ENCODE peak calls at places on chromosomes 16 and 17, in seven cellular contexts. H is tibial nerve, O is A549, P is esophagus muscularis mucosa, Q is stomach, Y is transverse colon, V is ovary. A is an unnamed sample.

GRCh38 chr17:13592427-13592826 is 9.3 kb downstream of the HS3ST3A1 start:
- DNase-seq in V (no peak), H (no peak), Q (no peak), P (no peak), Y (no peak), O (no peak), A (no peak)

GRCh38 chr17:61770043-61770442 is 93.3 kb downstream of the BRIP1 start:
- DNase-seq in V (no peak), O (no peak), Y (no peak), P (no peak), H (no peak), Q (no peak), A (no peak)

GRCh38 chr16:70685938-70686375 is at the start of gene MTSS2:
- DNase-seq in O (peak; percentile 72), V (peak; percentile 92), P (no peak), H (peak; percentile 72), Q (peak; percentile 83), Y (peak; percentile 77), A (peak; percentile 96)

GRCh38 chr16:82627811-82628339 is 1.1 kb downstream of the CDH13 start:
- DNase-seq in H (no peak), V (no peak), Y (peak; percentile 26), P (no peak), Q (peak; percentile 50), O (no peak), A (peak; percentile 57)

GRCh38 chr17:33234930-33235685 is 58.0 kb downstream of the ASIC2 start:
- DNase-seq in V (peak; percentile 80), O (peak; percentile 79), Y (peak; percentile 36), P (no peak), H (peak; percentile 15), Q (peak; percentile 38), A (peak; percentile 85)

GRCh38 chr16:55116165-55116894 is 185.7 kb downstream of the IRX5 start:
- DNase-seq in O (no peak), Q (no peak), V (no peak), P (no peak), Y (no peak), H (no peak), A (no peak)

GRCh38 chr17:62703269-62703775 is 75.9 kb downstream of the MRC2 start:
- DNase-seq in Q (peak; percentile 73), H (no peak), P (no peak), V (peak; percentile 36), O (peak; percentile 38), Y (no peak), A (peak; percentile 73)

GRCh38 chr17:40319651-40320550 is 10.9 kb downstream of the RARA start:
- DNase-seq in H (no peak), P (no peak), V (no peak), Y (peak; percentile 75), Q (peak; percentile 59), O (no peak), A (no peak)

GRCh38 chr16:964696-965395 is 5.9 kb downstream of the LMF1 start:
- DNase-seq in P (no peak), Q (no peak), O (no peak), Y (peak; percentile 36), V (no peak), H (no peak), A (no peak)

GRCh38 chr16:75494696-75495601 is at the start of gene CHST6:
- DNase-seq in Q (no peak), V (no peak), Y (peak; percentile 31), P (no peak), O (no peak), H (no peak), A (no peak)

GRCh38 chr17:58311429-58311894 is 17.1 kb downstream of the TSPOAP1 start:
- DNase-seq in O (no peak), P (no peak), V (no peak), Y (no peak), H (no peak), Q (no peak), A (no peak)

GRCh38 chr17:7922499-7923289 is 6.6 kb upstream of the RNF227 start:
- DNase-seq in Q (peak; percentile 89), P (peak; percentile 96), H (peak; percentile 81), V (peak; percentile 90), Y (peak; percentile 88), O (no peak), A (peak; percentile 93)

GRCh38 chr16:12819126-12820117 is 15.7 kb upstream of the CPPED1 start:
- DNase-seq in Y (peak; percentile 73), H (peak; percentile 65), V (peak; percentile 55), P (no peak), Q (peak; percentile 74), O (peak; percentile 67), A (peak; percentile 74)

GRCh38 chr16:912684-913613 is 57.8 kb downstream of the LMF1 start:
- DNase-seq in H (no peak), P (no peak), Y (no peak), V (no peak), Q (peak; percentile 80), O (no peak), A (no peak)

GRCh38 chr17:76550712-76551615 is 11.1 kb downstream of the PRCD start:
- DNase-seq in Y (no peak), V (no peak), O (no peak), H (no peak), P (no peak), Q (no peak), A (no peak)

DNA sequence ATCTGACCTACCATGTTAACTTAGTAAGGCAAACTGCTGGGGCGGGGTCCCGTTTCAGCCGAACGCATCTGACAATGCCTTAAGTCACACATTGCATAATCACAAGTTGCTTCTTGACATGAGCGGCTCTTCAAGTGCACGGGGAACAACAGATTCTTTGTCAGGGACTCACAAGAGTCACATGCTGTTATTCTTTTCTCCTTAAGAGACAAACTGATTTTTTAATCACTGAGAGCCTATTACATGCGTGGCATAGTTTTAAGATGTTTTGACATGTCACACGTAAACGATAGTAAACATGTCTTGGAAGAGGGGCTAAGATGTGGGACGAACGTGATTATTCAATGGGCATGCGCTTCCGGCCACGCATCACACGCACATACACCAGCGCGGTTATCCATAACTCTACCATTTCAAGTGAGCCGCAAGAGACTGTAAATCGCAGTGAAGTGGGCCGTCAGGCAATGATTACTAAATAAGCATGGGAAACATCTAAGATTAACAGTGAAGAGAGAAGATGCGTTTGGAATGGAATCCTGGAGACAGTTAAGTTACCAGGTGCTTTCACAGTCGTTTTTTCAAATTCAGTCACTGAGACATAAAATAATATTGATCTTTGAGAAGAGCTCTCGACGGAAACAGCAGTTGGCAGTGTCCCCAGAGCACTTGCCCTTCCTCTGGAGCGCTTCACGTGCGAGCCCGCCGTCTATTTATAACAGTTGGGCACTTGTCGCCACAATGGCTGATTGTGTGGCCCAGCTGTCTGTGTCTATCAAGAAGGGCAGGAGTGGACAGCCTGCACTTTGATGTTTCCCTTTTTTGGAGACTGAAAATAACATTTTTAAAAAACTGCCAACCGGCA is 63.2 kb downstream of the ADCY9 start:
- DNase-seq in H (peak; percentile 67), Y (peak; percentile 69), O (no peak), P (no peak), V (peak; percentile 39), Q (no peak), A (peak; percentile 74)
- TF ChIP-seq POLR2A in H (no peak), Y (no peak), O (no peak), P (no peak), V (no peak), Q (no peak), A (no peak)

GRCh38 chr17:31488982-31489294 is 97.5 kb downstream of the RAB11FIP4 start:
- DNase-seq in Q (peak; percentile 43), H (no peak), Y (no peak), O (no peak), V (no peak), P (no peak), A (no peak)

GRCh38 chr17:31488264-31488981 is 96.9 kb downstream of the RAB11FIP4 start:
- DNase-seq in Y (peak; percentile 50), V (peak; percentile 29), P (no peak), Q (peak; percentile 61), O (no peak), H (no peak), A (no peak)

GRCh38 chr17:31487648-31488263 is 96.3 kb downstream of the RAB11FIP4 start:
- DNase-seq in Y (peak; percentile 96), O (peak; percentile 94), P (peak; percentile 92), V (peak; percentile 87), H (peak; percentile 54), Q (peak; percentile 97), A (peak; percentile 84)

GRCh38 chr17:31490019-31490383 is 98.5 kb downstream of the RAB11FIP4 start:
- DNase-seq in Q (no peak), P (no peak), V (no peak), H (no peak), Y (no peak), O (no peak), A (no peak)

DNA sequence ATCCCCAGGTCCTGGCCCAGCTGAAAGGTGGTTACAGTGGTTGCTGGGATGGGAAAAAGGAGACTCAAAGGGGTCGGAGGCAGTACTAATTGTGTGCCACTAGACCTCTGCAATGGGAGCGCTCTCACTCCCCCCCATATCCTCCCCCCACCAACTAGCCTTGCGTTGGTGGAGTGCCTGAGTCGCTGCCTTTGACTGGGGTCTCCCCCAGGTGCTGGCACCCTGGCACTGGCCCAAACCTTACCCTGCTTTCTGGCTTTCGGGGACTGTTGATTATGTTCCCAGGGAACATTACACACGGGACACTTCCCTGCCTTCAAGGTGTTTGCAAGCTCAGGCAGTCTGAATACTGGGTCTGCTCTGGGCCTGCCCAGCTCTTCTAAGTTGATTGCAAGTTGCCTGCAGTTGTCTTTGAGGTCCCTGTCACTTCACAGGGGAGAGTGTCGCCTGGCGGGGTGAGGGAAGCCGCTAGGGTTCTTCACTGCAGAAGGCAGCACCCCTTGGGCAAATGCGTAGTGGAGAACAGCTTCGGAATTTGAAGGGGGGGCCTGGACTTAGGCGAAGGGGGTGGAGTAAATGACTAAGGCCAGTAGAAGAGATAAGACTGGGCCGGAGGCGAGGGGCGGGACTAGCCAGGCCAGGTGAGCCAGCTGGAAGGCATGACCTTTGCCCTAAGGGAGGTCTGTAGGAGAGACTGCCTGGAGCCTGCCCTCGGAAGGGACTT is 98.0 kb downstream of the RAB11FIP4 start:
- DNase-seq in V (no peak), Y (peak; percentile 89), H (no peak), Q (peak; percentile 92), P (no peak), O (no peak), A (no peak)
- H3K27ac ChIP-seq in V (no peak overlapping the region), Y (peak overlapping the region; percentile 94), H (no peak overlapping the region), Q (peak overlapping the region; percentile 93), P (no peak overlapping the region), O (no peak overlapping the region), A (no peak overlapping the region)

DNA sequence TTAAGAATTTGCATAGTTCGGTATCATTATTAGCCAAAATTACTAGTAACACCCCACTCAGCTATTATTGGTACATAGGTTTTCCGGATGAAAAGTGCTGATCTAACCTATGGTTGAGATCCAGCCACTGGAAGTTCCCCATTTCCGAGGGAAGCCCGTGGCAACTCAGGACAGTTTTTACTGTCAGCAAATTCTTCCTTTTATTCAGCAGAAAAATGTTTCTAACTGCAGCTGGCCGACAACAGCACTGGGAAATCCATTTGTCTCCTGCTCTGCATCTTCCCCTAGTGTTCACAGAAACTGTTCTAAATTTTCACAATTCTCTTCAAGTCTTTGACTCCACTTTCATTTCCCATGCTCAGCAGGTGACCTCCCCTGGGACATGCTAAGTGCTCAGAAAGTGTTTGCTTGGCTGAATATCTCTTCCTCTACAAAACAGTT is 15.6 kb upstream of the MMD start:
- DNase-seq in O (no peak), P (no peak), Q (no peak), V (no peak), H (no peak), Y (no peak), A (no peak)
- TF ChIP-seq EP300 in O (no peak), P (no peak), Q (no peak), V (no peak), H (peak; percentile 55), Y (no peak), A (no peak)

DNA sequence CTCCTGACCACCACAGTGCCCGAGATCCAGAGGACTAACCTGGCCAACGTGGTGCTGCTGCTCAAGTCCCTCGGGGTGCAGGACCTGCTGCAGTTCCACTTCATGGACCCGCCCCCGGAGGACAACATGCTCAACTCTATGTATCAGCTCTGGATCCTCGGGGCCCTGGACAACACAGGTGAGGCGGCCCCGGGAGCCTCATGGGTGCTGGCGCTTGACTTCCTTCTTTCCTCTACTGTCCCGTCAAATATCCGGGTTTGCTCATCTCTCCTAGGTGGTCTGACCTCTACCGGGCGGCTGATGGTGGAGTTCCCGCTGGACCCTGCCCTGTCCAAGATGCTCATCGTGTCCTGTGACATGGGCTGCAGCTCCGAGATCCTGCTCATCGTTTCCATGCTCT is 13.7 kb downstream of the DHX38 start:
- DNase-seq in Y (no peak), Q (no peak), O (no peak), P (no peak), V (no peak), H (no peak), A (no peak)
- TF ChIP-seq POLR2A in Y (no peak), Q (no peak), O (no peak), P (no peak), V (no peak), H (no peak), A (no peak)